ENCODE peak calls at places on chromosomes 12 and 14, in five cellular contexts. N is cardiac muscle cell, L is astrocyte, E is aorta, Y is right cardiac atrium. P is an unnamed sample. For H3K27me3 and H3K4me1, the result is how much of the 10 kb centered on the place peaks cover.

GRCh38 chr12:131202592-131203378 is 249.1 kb downstream of the ADGRD1 start:
- DNase-seq in N (no peak), L (no peak), E (peak), Y (no peak), P (no peak)

GRCh38 chr12:14901228-14901562 is 15.5 kb upstream of the MGP start:
- DNase-seq in N (no peak), L (no peak), E (no peak), Y (peak), P (no peak)

GRCh38 chr12:34406228-34406995 is 384.1 kb downstream of the ALG10 start:
- DNase-seq in N (no peak), L (no peak), E (peak), Y (peak), P (peak)

GRCh38 chr12:30874455-30875313 is 51.9 kb upstream of the TSPAN11 start:
- DNase-seq in N (no peak), L (no peak), E (no peak), Y (peak), P (no peak)

GRCh38 chr14:77036484-77037337 is 8.2 kb upstream of the IRF2BPL start:
- DNase-seq in N (no peak), L (no peak), E (no peak), Y (no peak), P (no peak)

GRCh38 chr12:57158665-57159064 is 11.2 kb upstream of the LRP1-AS start:
- DNase-seq in N (no peak), L (no peak), E (no peak), Y (peak), P (no peak)

GRCh38 chr14:48874701-48875100 is 711.5 kb downstream of the RPS29 start:
- DNase-seq in N (no peak), L (no peak), E (no peak), Y (no peak), P (no peak)

GRCh38 chr12:93530358-93530757 is 42.1 kb upstream of the SOCS2 start:
- DNase-seq in N (no peak), L (no peak), E (no peak), Y (no peak), P (no peak)

GRCh38 chr14:23173039-23173438 is 10.4 kb downstream of the SLC7A8 start:
- DNase-seq in N (no peak), L (no peak), E (no peak), Y (no peak), P (no peak)

GRCh38 chr14:49206832-49207231 is 379.3 kb downstream of the RPS29 start:
- DNase-seq in N (no peak), L (no peak), E (no peak), Y (no peak), P (no peak)

GRCh38 chr14:62443796-62444195 is 601.5 kb downstream of the KCNH5 start:
- DNase-seq in N (no peak), L (peak), E (no peak), Y (no peak), P (no peak)

GRCh38 chr14:54025661-54026060 is 69.0 kb upstream of the BMP4 start:
- DNase-seq in N (no peak), L (peak), E (no peak), Y (no peak), P (no peak)

GRCh38 chr14:98926151-98926550 is 345.8 kb downstream of the BCL11B start:
- DNase-seq in N (no peak), L (no peak), E (peak), Y (no peak), P (no peak)

GRCh38 chr12:40647651-40648050 is 44.6 kb upstream of the CNTN1 start:
- DNase-seq in N (no peak), L (peak), E (no peak), Y (no peak), P (no peak)

GRCh38 chr12:49945394-49946080 is 5.0 kb upstream of the AQP2 start:
- DNase-seq in N (peak), L (peak), E (peak), Y (peak), P (peak)

GRCh38 chr14:53054457-53054856 is 98.7 kb downstream of the DDHD1 start:
- DNase-seq in N (no peak), L (peak), E (no peak), Y (no peak), P (no peak)

GRCh38 chr14:55353686-55354467 is 57.8 kb downstream of the ATG14 start:
- DNase-seq in N (no peak), L (no peak), E (no peak), Y (no peak), P (no peak)

GRCh38 chr12:2877959-2878732 is 1.1 kb downstream of the RHNO1 start:
- DNase-seq in N (no peak), L (no peak), E (no peak), Y (no peak), P (no peak)

GRCh38 chr14:64478634-64479250 is 13.4 kb downstream of the AKAP5 start:
- DNase-seq in N (no peak), L (no peak), E (no peak), Y (no peak), P (no peak)

GRCh38 chr14:28755930-28756895 is 10.4 kb upstream of the FOXG1 start:
- DNase-seq in N (no peak), L (no peak), E (no peak), Y (no peak), P (no peak)

GRCh38 chr14:27995688-27996087 is 770.9 kb upstream of the FOXG1 start:
- DNase-seq in N (no peak), L (no peak), E (no peak), Y (no peak), P (no peak)

GRCh38 chr12:71000255-71000654 is 79.7 kb upstream of the PTPRR start:
- DNase-seq in N (no peak), L (no peak), E (no peak), Y (no peak), P (no peak)

GRCh38 chr12:69023840-69024239 is 90.9 kb upstream of the CPM start:
- DNase-seq in N (no peak), L (no peak), E (no peak), Y (no peak), P (no peak)

GRCh38 chr12:68446896-68447806 is 115.0 kb upstream of the MDM1 start:
- DNase-seq in N (peak), L (no peak), E (no peak), Y (no peak), P (no peak)

DNA sequence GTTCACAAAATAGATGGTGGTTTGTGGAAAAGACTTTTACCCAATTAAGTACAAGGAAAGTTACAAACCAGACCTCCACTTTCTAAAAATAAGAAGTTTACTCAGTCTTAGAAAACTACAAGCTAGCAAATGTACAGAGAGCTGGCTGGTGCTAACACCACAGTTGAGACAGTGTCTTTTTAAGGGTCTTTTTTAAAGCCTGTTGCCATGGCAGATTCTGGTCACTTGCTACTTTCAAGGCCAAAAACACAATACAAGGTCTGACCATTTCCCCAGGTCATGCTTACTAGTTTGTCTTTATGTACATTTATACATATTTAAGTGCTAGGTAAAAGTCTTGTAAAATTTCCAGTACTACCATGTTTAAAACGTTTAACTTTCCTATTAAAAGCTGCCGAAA is 2.4 kb downstream of the BTG1 start:
- DNase-seq in N (no peak), L (no peak), E (no peak), Y (no peak), P (no peak)
- H3K4me3 ChIP-seq in N (peak), L (peak), E (peak), Y (peak), P (peak)

DNA sequence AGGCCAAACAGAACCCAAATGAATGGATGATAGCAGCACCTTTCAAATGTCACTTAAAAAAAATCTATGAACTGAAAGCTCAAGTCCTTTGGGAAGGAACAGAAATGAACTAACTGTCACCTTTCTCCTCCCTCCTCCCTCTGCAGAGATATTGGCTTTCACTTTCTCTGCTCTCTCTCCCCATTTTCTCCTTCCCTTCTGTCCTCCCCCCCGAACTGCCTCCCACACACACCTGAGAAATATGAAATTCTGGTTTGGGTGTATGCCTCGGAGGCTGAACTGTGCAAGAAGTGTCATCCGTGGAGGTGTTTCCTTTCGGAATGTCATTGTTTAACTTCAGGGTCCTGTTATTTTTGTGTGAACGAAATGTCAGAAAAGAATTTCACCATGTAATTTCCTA is 87.8 kb downstream of the NEDD1 start:
- DNase-seq in N (no peak), L (no peak), E (no peak), Y (no peak), P (no peak)
- H3K27me3 ChIP-seq in N (under half), L (under half), E (under half), Y (under half), P (under half)

GRCh38 chr12:45601888-45602287 is 127.6 kb upstream of the ARID2 start:
- DNase-seq in N (no peak), L (no peak), E (no peak), Y (no peak), P (no peak)
- H3K4me1 ChIP-seq in N (under half), L (under half), E (under half), Y (under half), P (under half)

GRCh38 chr12:772056-772697 is 19.8 kb downstream of the WNK1 start:
- DNase-seq in N (no peak), L (no peak), E (no peak), Y (no peak), P (no peak)

GRCh38 chr12:765861-766260 is 13.5 kb downstream of the WNK1 start:
- DNase-seq in N (no peak), L (no peak), E (no peak), Y (no peak), P (no peak)

GRCh38 chr12:774051-774614 is 21.8 kb downstream of the WNK1 start:
- DNase-seq in N (peak), L (no peak), E (no peak), Y (no peak), P (no peak)

GRCh38 chr12:768434-768833 is 16.1 kb downstream of the WNK1 start:
- DNase-seq in N (no peak), L (no peak), E (no peak), Y (no peak), P (no peak)

DNA sequence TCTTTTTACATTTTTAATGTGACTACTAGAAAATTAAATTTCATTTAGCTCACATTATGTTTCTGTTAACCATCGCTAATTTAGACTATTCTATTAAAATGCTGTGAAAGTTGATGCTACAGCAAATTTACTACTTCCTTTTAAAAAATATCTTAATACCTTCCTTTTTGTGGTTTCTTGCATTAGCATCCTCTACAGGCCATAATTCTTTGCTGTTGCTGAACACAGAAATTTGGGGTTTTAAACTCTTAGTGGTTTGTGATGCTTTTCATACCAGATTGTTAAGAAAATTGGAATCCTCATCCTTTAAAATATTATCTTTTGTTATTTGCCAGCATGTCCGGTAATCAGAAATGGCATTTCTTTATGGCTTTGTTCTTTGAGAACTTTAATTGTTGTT is 18.1 kb downstream of the WNK1 start:
- DNase-seq in N (no peak), L (peak), E (no peak), Y (no peak), P (no peak)
- H3K4me3 ChIP-seq in N (no peak), L (no peak), E (no peak), Y (no peak), P (no peak)

GRCh38 chr14:35535794-35536112 is 1.8 kb downstream of the INSM2 start:
- DNase-seq in N (no peak), L (no peak), E (no peak), Y (no peak), P (no peak)
- H3K27me3 ChIP-seq in N (half or more), L (under half), E (under half), Y (under half), P (under half)

GRCh38 chr12:122094261-122094734 is 15.7 kb downstream of the MLXIP start:
- DNase-seq in N (no peak), L (no peak), E (no peak), Y (no peak), P (no peak)
- H3K4me1 ChIP-seq in N (under half), L (under half), E (under half), Y (under half), P (half or more)

GRCh38 chr14:85934886-85935254 is 404.9 kb downstream of the FLRT2 start:
- DNase-seq in N (no peak), L (no peak), E (no peak), Y (no peak), P (no peak)
- H3K4me3 ChIP-seq in N (no peak), L (peak), E (no peak), Y (peak), P (peak)

GRCh38 chr14:103006106-103006505 is 51.2 kb downstream of the CDC42BPB start:
- DNase-seq in N (no peak), L (no peak), E (peak), Y (peak), P (no peak)

GRCh38 chr14:103006991-103007520 is 50.3 kb downstream of the CDC42BPB start:
- DNase-seq in N (no peak), L (no peak), E (peak), Y (no peak), P (no peak)

GRCh38 chr14:103007555-103007954 is 49.8 kb downstream of the CDC42BPB start:
- DNase-seq in N (no peak), L (no peak), E (peak), Y (peak), P (no peak)

GRCh38 chr14:103008126-103008525 is 49.2 kb downstream of the CDC42BPB start:
- DNase-seq in N (no peak), L (no peak), E (peak), Y (no peak), P (no peak)

DNA sequence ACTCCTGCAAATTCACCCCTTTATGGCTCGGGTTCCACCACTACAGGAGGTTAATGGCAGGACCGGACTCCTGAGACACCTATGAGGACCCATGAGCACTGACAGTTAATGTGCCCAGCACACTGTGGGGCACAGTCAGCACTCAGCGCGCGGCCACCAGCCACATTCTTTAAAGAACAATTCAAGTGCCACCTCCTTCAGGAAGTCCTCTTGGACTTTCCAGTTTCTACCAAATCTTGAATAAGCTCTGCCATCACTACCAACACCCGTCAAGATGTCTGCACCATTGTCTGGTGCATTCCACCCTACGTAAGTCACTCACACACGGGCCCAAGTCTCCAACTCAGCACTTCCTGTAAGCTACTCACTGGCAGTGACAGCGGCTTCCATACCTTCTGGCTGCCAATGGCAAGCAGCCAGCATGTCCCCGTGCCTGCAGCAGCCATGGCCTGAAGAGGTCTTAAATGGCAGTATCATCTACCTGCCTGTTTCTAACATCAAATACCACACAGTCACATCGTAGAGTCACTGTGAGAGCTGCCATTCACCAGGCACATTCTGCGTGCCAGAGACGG is 48.5 kb downstream of the CDC42BPB start:
- DNase-seq in N (no peak), L (peak), E (peak), Y (peak), P (peak)
- H3K27me3 ChIP-seq in N (under half), L (under half), E (under half), Y (under half), P (under half)

P was measured in psoas muscle.